ENCODE peak calls at places on chromosomes 16 and 17, in four cellular contexts. One of them, this sample, is unnamed.

GRCh38 chr17:73743802-73744201 is 99.6 kb upstream of the SDK2 start:
- DNase-seq in GM23338: no peak
- DNase-seq in endodermal cell: no peak
- DNase-seq in HepG2: no peak
- DNase-seq in this sample: no peak

GRCh38 chr17:45428050-45428953 is 4.4 kb downstream of the ARHGAP27 start:
- DNase-seq in GM23338: peak
- DNase-seq in endodermal cell: peak
- DNase-seq in HepG2: peak
- DNase-seq in this sample: peak

GRCh38 chr16:6193718-6194117 is 1096.1 kb upstream of the EEF2KMT start:
- DNase-seq in GM23338: peak
- DNase-seq in endodermal cell: peak
- DNase-seq in HepG2: peak
- DNase-seq in this sample: no peak

GRCh38 chr17:43976956-43977837 is 23.5 kb upstream of the PYY start:
- DNase-seq in GM23338: no peak
- DNase-seq in endodermal cell: no peak
- DNase-seq in HepG2: no peak
- DNase-seq in this sample: no peak

GRCh38 chr16:77897038-77897437 is 108.7 kb downstream of the VAT1L start:
- DNase-seq in GM23338: no peak
- DNase-seq in endodermal cell: no peak
- DNase-seq in HepG2: no peak
- DNase-seq in this sample: no peak

GRCh38 chr17:50477976-50478375 is 684 bp upstream of the RSAD1 start:
- DNase-seq in GM23338: no peak
- DNase-seq in endodermal cell: no peak
- DNase-seq in HepG2: no peak
- DNase-seq in this sample: no peak

GRCh38 chr16:89744813-89745212 is 23.5 kb downstream of the ZNF276 start:
- DNase-seq in GM23338: no peak
- DNase-seq in endodermal cell: no peak
- DNase-seq in HepG2: no peak
- DNase-seq in this sample: no peak

GRCh38 chr16:53781023-53781605 is 77.2 kb downstream of the FTO start:
- DNase-seq in GM23338: no peak
- DNase-seq in endodermal cell: no peak
- DNase-seq in HepG2: peak
- DNase-seq in this sample: no peak

GRCh38 chr17:2737693-2738092 is 11.8 kb downstream of the CCDC92B start:
- DNase-seq in GM23338: no peak
- DNase-seq in endodermal cell: no peak
- DNase-seq in HepG2: no peak
- DNase-seq in this sample: no peak

GRCh38 chr16:71499775-71500364 is 10.7 kb upstream of the ZNF19 start:
- DNase-seq in GM23338: peak
- DNase-seq in endodermal cell: peak
- DNase-seq in HepG2: peak
- DNase-seq in this sample: peak

GRCh38 chr17:38333635-38334295 is 10.0 kb downstream of the GPR179 start:
- DNase-seq in GM23338: peak
- DNase-seq in endodermal cell: peak
- DNase-seq in HepG2: peak
- DNase-seq in this sample: no peak

GRCh38 chr16:52066951-52067350 is 480.0 kb downstream of the TOX3 start:
- DNase-seq in GM23338: no peak
- DNase-seq in endodermal cell: no peak
- DNase-seq in HepG2: no peak
- DNase-seq in this sample: no peak

GRCh38 chr16:21628196-21628726 is 24.1 kb downstream of the IGSF6 start:
- DNase-seq in GM23338: no peak
- DNase-seq in endodermal cell: no peak
- DNase-seq in HepG2: peak
- DNase-seq in this sample: no peak

GRCh38 chr16:50303041-50303604 is 36.8 kb downstream of the ADCY7 start:
- DNase-seq in GM23338: no peak
- DNase-seq in endodermal cell: peak
- DNase-seq in HepG2: peak
- DNase-seq in this sample: no peak

GRCh38 chr16:4327782-4328579 is 12.1 kb downstream of the GLIS2 start:
- DNase-seq in GM23338: peak
- DNase-seq in endodermal cell: peak
- DNase-seq in HepG2: peak
- DNase-seq in this sample: peak
- H3K27ac ChIP-seq in GM23338: peak
- H3K27ac ChIP-seq in endodermal cell: peak
- H3K27ac ChIP-seq in HepG2: peak
- H3K27ac ChIP-seq in this sample: peak

GRCh38 chr16:82150569-82150968 is 19.5 kb downstream of the MPHOSPH6 start:
- DNase-seq in GM23338: no peak
- DNase-seq in endodermal cell: no peak
- DNase-seq in HepG2: no peak
- DNase-seq in this sample: no peak
- H3K27ac ChIP-seq in GM23338: no peak
- H3K27ac ChIP-seq in endodermal cell: no peak
- H3K27ac ChIP-seq in HepG2: no peak
- H3K27ac ChIP-seq in this sample: no peak

GRCh38 chr16:65314246-65315003 is 192.6 kb upstream of the CDH11 start:
- DNase-seq in GM23338: no peak
- DNase-seq in endodermal cell: no peak
- DNase-seq in HepG2: no peak
- DNase-seq in this sample: no peak

GRCh38 chr16:65312071-65312470 is 190.2 kb upstream of the CDH11 start:
- DNase-seq in GM23338: no peak
- DNase-seq in endodermal cell: no peak
- DNase-seq in HepG2: no peak
- DNase-seq in this sample: no peak

GRCh38 chr16:65315004-65315398 is 193.1 kb upstream of the CDH11 start:
- DNase-seq in GM23338: no peak
- DNase-seq in endodermal cell: no peak
- DNase-seq in HepG2: no peak
- DNase-seq in this sample: peak

GRCh38 chr16:65309294-65309850 is 187.5 kb upstream of the CDH11 start:
- DNase-seq in GM23338: no peak
- DNase-seq in endodermal cell: no peak
- DNase-seq in HepG2: no peak
- DNase-seq in this sample: no peak

GRCh38 chr16:65312795-65313194 is 190.9 kb upstream of the CDH11 start:
- DNase-seq in GM23338: no peak
- DNase-seq in endodermal cell: no peak
- DNase-seq in HepG2: no peak
- DNase-seq in this sample: no peak
- H3K27ac ChIP-seq in GM23338: no peak
- H3K27ac ChIP-seq in endodermal cell: no peak
- H3K27ac ChIP-seq in HepG2: no peak
- H3K27ac ChIP-seq in this sample: no peak

DNA sequence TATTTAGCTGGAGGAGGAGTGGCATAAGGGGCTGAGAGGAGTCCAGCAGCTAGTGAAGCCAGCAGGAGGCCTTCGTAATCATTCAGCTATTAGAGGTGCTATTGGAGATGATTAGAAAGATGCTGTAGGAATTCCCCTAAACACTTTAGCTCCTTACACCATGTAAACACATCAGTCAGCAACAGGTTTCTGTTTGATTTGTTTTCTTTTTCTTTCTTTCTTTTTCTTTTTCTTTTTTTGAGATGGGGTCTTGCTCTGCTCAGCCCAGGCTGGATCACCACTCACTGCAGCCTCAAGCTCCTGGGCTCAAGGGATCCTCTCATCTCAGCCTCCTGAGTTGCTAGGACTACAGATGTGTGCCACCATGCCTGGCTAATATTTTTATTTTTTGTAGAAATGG is 10.6 kb upstream of the SEPHS2 start:
- DNase-seq in GM23338: no peak
- DNase-seq in endodermal cell: no peak
- DNase-seq in HepG2: no peak
- DNase-seq in this sample: no peak
- H3K27ac ChIP-seq in GM23338: no peak
- H3K27ac ChIP-seq in endodermal cell: no peak
- H3K27ac ChIP-seq in HepG2: no peak
- H3K27ac ChIP-seq in this sample: no peak

GRCh38 chr16:87538160-87538559 is 45.3 kb upstream of the ZCCHC14 start:
- DNase-seq in GM23338: no peak
- DNase-seq in endodermal cell: no peak
- DNase-seq in HepG2: no peak
- DNase-seq in this sample: no peak
- H3K27ac ChIP-seq in GM23338: no peak
- H3K27ac ChIP-seq in endodermal cell: no peak
- H3K27ac ChIP-seq in HepG2: peak
- H3K27ac ChIP-seq in this sample: no peak

GRCh38 chr16:8959921-8960787 is 3.6 kb downstream of the USP7 start:
- DNase-seq in GM23338: peak
- DNase-seq in endodermal cell: peak
- DNase-seq in HepG2: peak
- DNase-seq in this sample: no peak
- H3K27ac ChIP-seq in GM23338: peak
- H3K27ac ChIP-seq in endodermal cell: no peak
- H3K27ac ChIP-seq in HepG2: peak
- H3K27ac ChIP-seq in this sample: peak

GRCh38 chr17:76996741-76997694 is 128.8 kb downstream of the MGAT5B start:
- DNase-seq in GM23338: no peak
- DNase-seq in endodermal cell: peak
- DNase-seq in HepG2: no peak
- DNase-seq in this sample: no peak

GRCh38 chr17:76992911-76993310 is 124.7 kb downstream of the MGAT5B start:
- DNase-seq in GM23338: no peak
- DNase-seq in endodermal cell: peak
- DNase-seq in HepG2: no peak
- DNase-seq in this sample: no peak

GRCh38 chr17:76995352-76996105 is 127.3 kb downstream of the MGAT5B start:
- DNase-seq in GM23338: peak
- DNase-seq in endodermal cell: peak
- DNase-seq in HepG2: peak
- DNase-seq in this sample: no peak

GRCh38 chr17:76994237-76994637 is 126.0 kb downstream of the MGAT5B start:
- DNase-seq in GM23338: no peak
- DNase-seq in endodermal cell: peak
- DNase-seq in HepG2: no peak
- DNase-seq in this sample: no peak

DNA sequence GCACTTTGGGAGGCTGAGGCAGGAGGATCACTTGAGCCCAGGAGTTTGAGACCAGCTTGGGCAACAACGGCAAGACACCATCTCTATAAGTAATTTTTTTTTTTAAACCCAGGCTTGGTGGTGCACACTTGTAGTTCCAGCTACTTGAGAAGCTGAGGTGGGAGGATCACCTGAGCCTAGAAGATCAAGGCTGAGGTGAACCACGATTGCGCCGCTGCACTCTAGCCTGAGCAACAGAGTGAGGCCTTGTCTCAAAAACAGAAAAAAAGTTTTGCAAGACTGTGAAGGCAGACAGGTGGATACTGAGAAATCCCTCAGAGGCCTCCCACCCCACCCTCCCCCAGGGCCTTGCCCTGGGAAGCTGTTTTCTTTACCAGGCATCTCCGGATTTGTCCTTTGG is 125.4 kb downstream of the MGAT5B start:
- DNase-seq in GM23338: no peak
- DNase-seq in endodermal cell: peak
- DNase-seq in HepG2: no peak
- DNase-seq in this sample: no peak
- H3K27ac ChIP-seq in GM23338: no peak
- H3K27ac ChIP-seq in endodermal cell: peak
- H3K27ac ChIP-seq in HepG2: no peak
- H3K27ac ChIP-seq in this sample: no peak

GRCh38 chr17:7418472-7419152 is 1.5 kb upstream of the SPEM1 start:
- DNase-seq in GM23338: no peak
- DNase-seq in endodermal cell: no peak
- DNase-seq in HepG2: no peak
- DNase-seq in this sample: no peak

GRCh38 chr17:7419833-7420610 is at the start of gene SPEM1:
- DNase-seq in GM23338: peak
- DNase-seq in endodermal cell: no peak
- DNase-seq in HepG2: no peak
- DNase-seq in this sample: no peak

GRCh38 chr17:7417056-7417655 is 3.0 kb upstream of the SPEM1 start:
- DNase-seq in GM23338: no peak
- DNase-seq in endodermal cell: no peak
- DNase-seq in HepG2: no peak
- DNase-seq in this sample: no peak

GRCh38 chr17:7425316-7425715 is at the start of gene SPEM2:
- DNase-seq in GM23338: no peak
- DNase-seq in endodermal cell: no peak
- DNase-seq in HepG2: no peak
- DNase-seq in this sample: no peak

GRCh38 chr17:7421186-7421585 is 1.1 kb downstream of the SPEM1 start:
- DNase-seq in GM23338: no peak
- DNase-seq in endodermal cell: no peak
- DNase-seq in HepG2: no peak
- DNase-seq in this sample: no peak
- H3K27ac ChIP-seq in GM23338: no peak
- H3K27ac ChIP-seq in endodermal cell: no peak
- H3K27ac ChIP-seq in HepG2: no peak
- H3K27ac ChIP-seq in this sample: no peak

DNA sequence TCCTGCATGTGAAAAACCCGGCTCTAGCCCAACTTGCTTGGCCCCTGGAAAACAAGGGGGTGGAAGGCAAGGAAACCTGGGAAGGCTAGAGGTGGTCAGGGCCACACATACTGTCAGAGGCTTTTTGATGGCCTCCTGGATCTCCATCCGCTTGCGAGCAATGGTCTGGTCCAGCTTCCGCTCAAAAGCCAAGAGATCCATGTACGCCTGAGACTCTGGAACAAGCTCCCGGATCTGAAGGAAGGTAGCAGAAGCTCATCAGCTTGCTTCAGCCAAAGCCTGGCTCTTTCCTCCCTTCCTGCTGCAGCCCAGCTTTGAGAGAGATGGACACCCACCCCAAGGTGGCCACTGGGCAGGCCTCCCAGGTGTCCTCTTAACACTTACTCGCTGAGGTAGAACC is 5.7 kb downstream of the SMARCD2 start:
- DNase-seq in GM23338: no peak
- DNase-seq in endodermal cell: no peak
- DNase-seq in HepG2: no peak
- DNase-seq in this sample: no peak
- H3K27ac ChIP-seq in GM23338: no peak
- H3K27ac ChIP-seq in endodermal cell: no peak
- H3K27ac ChIP-seq in HepG2: no peak
- H3K27ac ChIP-seq in this sample: peak

This sample was measured in gastrocnemius medialis.